ENCODE peak calls at places on chromosomes 12 and 14, in four cellular contexts. E is CD8-positive, alpha-beta T cell; F is neural progenitor cell; A is choroid plexus epithelial cell. B is an unnamed sample.

GRCh38 chr12:27176765-27177164 is 67.3 kb upstream of the STK38L start:
- DNase-seq in E (no peak), F (no peak), A (peak), B (no peak)

GRCh38 chr12:75404231-75404630 is 13.3 kb downstream of the GLIPR1L2 start:
- DNase-seq in E (no peak), F (no peak), A (no peak), B (no peak)

GRCh38 chr12:79439179-79439825 is 251.5 kb downstream of the PAWR start:
- DNase-seq in E (no peak), F (no peak), A (peak), B (no peak)

GRCh38 chr12:56079729-56080555 is at the start of gene ERBB3:
- DNase-seq in E (peak), F (peak), A (peak), B (peak)

GRCh38 chr12:89117448-89118034 is 234.8 kb downstream of the DUSP6 start:
- DNase-seq in E (no peak), F (no peak), A (peak), B (no peak)

GRCh38 chr14:33586806-33587205 is 364.1 kb downstream of the EGLN3 start:
- DNase-seq in E (no peak), F (no peak), A (no peak), B (no peak)

GRCh38 chr12:102120564-102120873 is 536 bp downstream of the PARPBP start:
- DNase-seq in E (no peak), F (peak), A (no peak), B (no peak)

GRCh38 chr12:106248177-106248848 is 493 bp upstream of the CKAP4 start:
- DNase-seq in E (peak), F (peak), A (peak), B (peak)

GRCh38 chr12:70774055-70774454 is 136.8 kb upstream of the PTPRB start:
- DNase-seq in E (no peak), F (peak), A (no peak), B (no peak)

GRCh38 chr14:50974118-50974517 is 29.8 kb upstream of the PYGL start:
- DNase-seq in E (no peak), F (no peak), A (no peak), B (no peak)

GRCh38 chr12:95815635-95816212 is 25.2 kb upstream of the NTN4 start:
- DNase-seq in E (no peak), F (no peak), A (peak), B (peak)

GRCh38 chr12:53098982-53099651 is 1.6 kb downstream of the IGFBP6 start:
- DNase-seq in E (peak), F (peak), A (peak), B (peak)

GRCh38 chr12:114479831-114480230 is 73.9 kb upstream of the TBX5 start:
- DNase-seq in E (no peak), F (peak), A (no peak), B (peak)

GRCh38 chr12:114623737-114624136 is 60.2 kb downstream of the TBX3 start:
- DNase-seq in E (no peak), F (no peak), A (peak), B (no peak)

GRCh38 chr12:28535216-28535615 is 345.0 kb downstream of the CCDC91 start:
- DNase-seq in E (no peak), F (no peak), A (peak), B (peak)

GRCh38 chr12:64618953-64619590 is 8.8 kb downstream of the RASSF3 start:
- DNase-seq in E (no peak), F (no peak), A (peak), B (peak)

GRCh38 chr14:30679032-30679431 is 56.9 kb downstream of the SCFD1 start:
- DNase-seq in E (no peak), F (no peak), A (no peak), B (no peak)

GRCh38 chr12:100360450-100360849 is 3.6 kb downstream of the SLC17A8 start:
- DNase-seq in E (no peak), F (no peak), A (no peak), B (no peak)

GRCh38 chr12:29751676-29752075 is 32.1 kb downstream of the TMTC1 start:
- DNase-seq in E (no peak), F (no peak), A (no peak), B (no peak)

GRCh38 chr14:94173885-94174621 is at the start of gene PPP4R4:
- DNase-seq in E (peak), F (peak), A (peak), B (peak)

GRCh38 chr14:74221741-74222140 is 17.5 kb upstream of the VSX2 start:
- DNase-seq in E (no peak), F (peak), A (no peak), B (no peak)

GRCh38 chr12:26524862-26525465 is 308.0 kb downstream of the ITPR2 start:
- DNase-seq in E (no peak), F (peak), A (peak), B (no peak)

GRCh38 chr12:132248439-132249157 is 80.8 kb downstream of the GALNT9 start:
- DNase-seq in E (no peak), F (peak), A (peak), B (no peak)

GRCh38 chr14:65840118-65840751 is 427.7 kb downstream of the FUT8 start:
- DNase-seq in E (no peak), F (no peak), A (no peak), B (no peak)

GRCh38 chr14:38724621-38725020 is 378.4 kb downstream of the SEC23A start:
- DNase-seq in E (no peak), F (no peak), A (no peak), B (no peak)

GRCh38 chr14:67577181-67577580 is 22.9 kb downstream of the PIGH start:
- DNase-seq in E (no peak), F (no peak), A (no peak), B (no peak)

GRCh38 chr12:122721057-122721545 is 4.5 kb upstream of the HCAR3 start:
- DNase-seq in E (no peak), F (no peak), A (peak), B (no peak)

DNA sequence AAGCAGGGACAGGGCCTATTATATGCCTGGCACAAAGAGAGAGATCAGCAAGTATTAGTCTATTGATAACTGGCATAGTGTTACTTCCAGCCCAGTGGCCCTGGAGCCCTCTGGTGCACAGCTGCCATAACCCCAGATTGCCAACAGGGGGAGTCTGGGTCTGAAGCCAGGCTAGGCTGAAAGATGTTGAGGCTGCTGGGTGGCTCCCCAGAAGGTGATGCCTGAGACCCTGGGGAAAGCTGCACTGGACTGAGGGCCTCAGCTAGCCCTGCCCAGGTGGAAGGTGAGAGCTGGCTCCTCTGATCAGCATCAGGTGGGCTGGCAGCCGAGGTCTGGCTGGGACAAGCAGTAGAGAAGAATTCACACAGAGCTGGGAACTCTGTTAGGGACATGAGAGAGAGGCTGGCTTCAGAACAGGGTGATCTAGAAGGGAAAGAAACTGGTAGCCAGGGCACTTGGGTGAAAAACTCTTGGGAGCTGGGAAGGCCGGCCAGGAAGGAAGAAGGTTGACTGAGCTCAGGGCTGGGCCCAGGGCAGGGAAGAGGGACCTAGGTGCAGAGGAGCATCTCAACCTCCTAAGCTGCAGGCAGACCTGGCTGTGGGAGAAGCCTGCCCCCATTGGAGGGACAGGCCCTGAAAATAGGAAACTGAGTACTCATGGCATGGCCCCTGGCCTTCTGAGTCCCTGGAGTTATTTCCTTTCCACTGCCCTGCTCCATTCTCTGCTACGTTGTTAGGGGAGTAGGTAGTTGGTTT is 3.9 kb downstream of the GZMH start:
- DNase-seq in E (peak), F (peak), A (no peak), B (no peak)
- TF ChIP-seq CTCF in E (peak), F (peak), A (peak), B (peak)

DNA sequence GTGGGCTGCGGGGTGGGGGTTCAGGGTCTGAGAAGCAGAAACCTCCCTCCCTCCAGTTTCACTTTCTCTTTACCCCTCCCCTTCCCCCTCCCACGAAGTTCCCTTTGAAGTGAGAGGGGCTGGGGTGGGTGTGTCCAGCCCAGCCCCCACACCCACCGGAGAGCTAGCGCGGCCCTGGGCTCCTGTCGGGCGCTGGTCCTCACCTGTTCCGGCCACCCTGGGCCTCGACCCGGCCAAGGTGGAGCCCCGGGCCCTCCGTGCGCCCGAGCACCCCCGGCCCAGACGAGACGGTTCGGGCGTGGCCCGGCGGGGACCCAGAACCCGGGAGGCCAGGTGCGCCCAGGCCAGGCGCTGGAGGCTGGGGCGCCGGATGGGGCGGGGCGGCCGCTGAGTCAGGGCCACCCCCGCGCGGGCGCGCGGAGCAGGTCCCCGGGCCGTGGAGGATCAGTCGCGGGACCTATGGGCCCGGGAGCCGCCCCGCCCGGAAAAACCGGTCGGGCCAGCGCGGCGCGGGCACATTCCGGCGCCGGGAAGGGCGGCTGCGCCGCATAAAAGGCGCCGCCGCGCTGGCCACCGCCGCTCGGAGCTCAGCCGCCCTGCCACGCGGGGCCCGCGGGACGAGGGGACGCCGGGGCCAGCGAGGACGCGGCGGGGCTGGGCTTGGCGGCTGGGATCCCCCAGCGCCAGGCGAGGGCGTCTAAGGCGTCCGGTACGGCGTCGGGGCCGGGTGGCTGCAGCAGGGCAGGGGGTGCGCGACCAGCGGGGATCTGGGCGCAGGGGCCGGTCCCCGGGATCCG is 21.6 kb upstream of the KIF26A start:
- DNase-seq in E (no peak), F (peak), A (no peak), B (no peak)
- H3K4me3 ChIP-seq in E (no peak), F (peak), A (peak), B (peak)

GRCh38 chr14:100779691-100780080 is 46.2 kb upstream of the MEG3 start:
- DNase-seq in E (no peak), F (no peak), A (no peak), B (no peak)
- TF ChIP-seq CTCF in E (no peak), F (no peak), A (no peak), B (no peak)

GRCh38 chr12:68932123-68932700 is 759 bp downstream of the CPM start:
- DNase-seq in E (no peak), F (no peak), A (no peak), B (no peak)

GRCh38 chr12:68930178-68930577 is 2.8 kb downstream of the CPM start:
- DNase-seq in E (no peak), F (no peak), A (no peak), B (no peak)

GRCh38 chr12:68933564-68933893 is 558 bp upstream of the CPM start:
- DNase-seq in E (no peak), F (no peak), A (no peak), B (no peak)

GRCh38 chr12:68934392-68934791 is 1.4 kb upstream of the CPM start:
- DNase-seq in E (no peak), F (no peak), A (no peak), B (no peak)

DNA sequence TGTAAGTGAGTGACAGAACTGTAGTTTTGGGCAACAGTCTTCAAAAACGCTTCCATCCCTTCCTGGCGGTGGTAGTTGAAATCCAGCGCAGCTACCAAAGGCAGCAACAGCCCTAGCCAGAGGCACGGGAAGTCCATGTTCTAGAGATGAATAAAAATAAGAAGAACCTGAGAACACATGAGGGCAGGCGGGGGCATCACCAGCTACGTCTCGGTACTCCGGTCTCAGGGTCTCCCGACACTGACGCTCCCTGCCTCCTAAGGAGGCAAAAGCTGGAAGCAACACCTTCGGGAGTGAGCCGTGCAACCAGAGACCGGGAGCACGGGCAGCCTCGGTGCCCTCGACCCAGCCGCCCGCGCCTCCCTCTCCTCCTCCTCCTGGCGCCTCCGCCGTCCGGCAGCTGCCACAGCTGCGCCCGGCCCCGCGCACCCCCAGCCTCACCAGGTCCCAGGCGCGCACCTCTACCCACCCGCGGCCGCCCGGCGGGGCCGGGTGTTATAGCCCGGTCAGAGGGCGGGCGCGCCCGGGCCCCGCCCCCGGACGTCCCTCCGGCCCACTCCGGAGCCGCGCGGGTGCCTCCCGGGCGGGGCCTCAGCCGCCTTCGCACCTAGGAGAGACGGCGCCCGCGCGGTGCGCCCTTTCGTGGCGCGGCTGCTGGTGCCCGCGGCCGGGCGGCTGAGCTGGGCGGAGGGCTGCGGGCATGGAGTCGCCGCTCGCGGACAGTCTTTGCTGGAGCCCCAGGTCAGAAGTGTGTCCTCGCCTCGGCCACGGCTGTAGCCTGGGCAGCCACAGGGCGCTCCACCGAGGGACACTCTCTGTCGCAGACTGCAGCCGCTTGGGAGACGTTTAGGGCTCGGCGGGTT is at the start of gene CPM:
- DNase-seq in E (peak), F (peak), A (peak), B (peak)
- H3K4me3 ChIP-seq in E (peak), F (peak), A (peak), B (peak)

GRCh38 chr12:6606331-6607131 is 648 bp downstream of the CHD4 start:
- DNase-seq in E (peak), F (peak), A (peak), B (peak)
- TF ChIP-seq CTCF in E (no peak), F (no peak), A (no peak), B (no peak)

DNA sequence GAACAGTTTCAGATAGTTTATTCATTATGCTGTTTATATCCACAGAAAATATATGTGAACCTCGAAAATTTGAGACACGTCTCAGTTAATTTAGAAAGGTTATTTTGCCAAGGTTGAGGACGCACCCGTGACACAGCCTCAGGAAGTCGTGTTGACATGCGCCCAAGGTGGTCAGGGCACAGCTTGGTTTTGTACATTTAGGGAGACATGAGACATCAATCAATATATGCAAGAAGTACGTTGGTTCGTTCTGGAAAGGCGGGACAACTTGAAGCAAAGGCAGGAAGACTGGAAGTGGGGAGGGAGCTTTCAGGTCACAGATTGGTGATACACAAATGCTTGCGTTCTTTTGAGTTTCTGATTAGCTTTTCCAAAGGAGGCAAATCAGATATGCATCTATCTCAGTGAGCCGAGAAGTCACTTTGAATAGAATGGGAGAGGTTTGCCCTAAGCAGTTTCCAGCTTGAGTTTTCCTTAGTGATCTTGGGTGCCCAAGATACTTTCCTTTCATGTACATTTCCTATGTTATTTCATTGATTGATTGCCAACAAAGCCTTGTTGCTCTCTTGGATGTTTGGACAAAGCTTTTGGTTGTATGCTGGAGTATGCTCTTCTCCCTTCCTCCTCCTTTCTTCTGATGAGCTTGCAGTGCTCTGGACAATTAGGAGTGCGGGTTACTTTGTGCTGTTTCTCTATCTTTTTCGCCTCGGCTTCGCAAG is 3.2 kb downstream of the SNAPC1 start:
- DNase-seq in E (no peak), F (no peak), A (no peak), B (no peak)
- H3K4me3 ChIP-seq in E (no peak), F (peak), A (no peak), B (peak)

GRCh38 chr14:101497910-101498860 is 63.1 kb upstream of the DIO3 start:
- DNase-seq in E (peak), F (no peak), A (no peak), B (no peak)
- TF ChIP-seq CTCF in E (no peak), F (no peak), A (no peak), B (no peak)

B was measured in cardiac muscle cell.